ENCODE peak calls at places on chromosomes 1 and 21, in seven cellular contexts. W is uterus, J is tibial nerve, D is heart left ventricle, V is transverse colon, H is H54, Z is GM12891. T is an unnamed sample.
A peak's percentile ranks its signal among the peaks of the same experiment; 100 is the strongest.

GRCh38 chr1:90361026-90361425 is 356.1 kb downstream of the BARHL2 start:
- DNase-seq in W (no peak), J (no peak), D (no peak), V (no peak), H (no peak), Z (no peak), T (no peak)

GRCh38 chr1:226223786-226224244 is 351 bp downstream of the MIXL1 start:
- DNase-seq in W (no peak), J (no peak), D (no peak), V (peak; percentile 60), H (no peak), Z (peak; percentile 59), T (peak; percentile 56)

GRCh38 chr1:185315364-185316108 is 1.5 kb downstream of the IVNS1ABP start:
- DNase-seq in W (no peak), J (no peak), D (no peak), V (peak; percentile 33), H (no peak), Z (no peak), T (no peak)

GRCh38 chr1:198678301-198678836 is 39.5 kb downstream of the PTPRC start:
- DNase-seq in W (no peak), J (no peak), D (no peak), V (no peak), H (no peak), Z (no peak), T (no peak)

GRCh38 chr1:68359045-68359444 is 90.7 kb downstream of the RPE65 start:
- DNase-seq in W (no peak), J (no peak), D (no peak), V (no peak), H (no peak), Z (no peak), T (no peak)

GRCh38 chr1:44707112-44707881 is 23.7 kb downstream of the RNU5D-1 start:
- DNase-seq in W (no peak), J (no peak), D (no peak), V (no peak), H (peak; percentile 82), Z (no peak), T (no peak)

GRCh38 chr21:35345954-35346353 is 296.9 kb upstream of the RUNX1 start:
- DNase-seq in W (no peak), J (no peak), D (no peak), V (no peak), H (no peak), Z (no peak), T (no peak)

GRCh38 chr1:161956097-161956496 is 67.6 kb downstream of the OLFML2B start:
- DNase-seq in W (peak; percentile 30), J (no peak), D (no peak), V (no peak), H (no peak), Z (no peak), T (no peak)

GRCh38 chr1:116167625-116168276 is 56.6 kb downstream of the MAB21L3 start:
- DNase-seq in W (no peak), J (no peak), D (no peak), V (peak; percentile 30), H (no peak), Z (no peak), T (no peak)

GRCh38 chr1:17621691-17622090 is 82.2 kb downstream of the ARHGEF10L start:
- DNase-seq in W (no peak), J (no peak), D (no peak), V (no peak), H (no peak), Z (no peak), T (no peak)

GRCh38 chr21:28790335-28790734 is 202.3 kb downstream of the LTN1 start:
- DNase-seq in W (no peak), J (no peak), D (no peak), V (no peak), H (no peak), Z (no peak), T (no peak)

GRCh38 chr21:26032263-26032662 is 138.3 kb downstream of the APP start:
- DNase-seq in W (no peak), J (no peak), D (no peak), V (no peak), H (no peak), Z (no peak), T (no peak)

GRCh38 chr1:50603274-50604271 is 180.3 kb upstream of the DMRTA2 start:
- DNase-seq in W (no peak), J (no peak), D (no peak), V (no peak), H (peak; percentile 20), Z (no peak), T (no peak)

DNA sequence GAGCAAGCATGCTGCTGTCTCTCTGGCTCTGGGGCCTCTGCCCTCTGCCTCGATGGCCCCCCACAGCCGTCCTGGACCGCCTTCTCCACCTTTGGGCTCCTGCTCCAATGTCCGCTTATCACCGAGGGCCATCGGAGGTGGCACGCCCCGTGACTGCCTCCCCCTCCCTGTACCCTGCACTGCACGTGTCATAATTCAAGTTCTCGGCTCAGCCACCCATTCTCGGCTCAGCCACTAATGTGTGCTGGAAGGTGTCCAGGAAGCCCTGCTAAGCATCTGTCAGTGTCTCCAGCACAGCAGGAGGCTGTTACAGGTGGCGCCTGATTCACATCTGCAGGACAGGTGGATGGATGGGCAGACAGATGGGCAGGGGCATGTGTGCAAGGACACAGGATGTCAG is 45.5 kb downstream of the TP73 start:
- DNase-seq in W (no peak), J (no peak), D (no peak), V (peak; percentile 25), H (no peak), Z (no peak), T (no peak)
- TF ChIP-seq POLR2A in W (no peak), J (no peak), D (no peak), V (no peak), H (no peak), Z (no peak), T (no peak)

GRCh38 chr1:6600410-6601048 is 2.1 kb downstream of the KLHL21 start:
- DNase-seq in W (no peak), J (no peak), D (no peak), V (no peak), H (no peak), Z (no peak), T (no peak)
- TF ChIP-seq POLR2A in W (no peak), J (no peak), D (no peak), V (no peak), H (no peak), Z (no peak), T (no peak)

GRCh38 chr1:9447215-9447960 is 91.9 kb upstream of the SLC25A33 start:
- DNase-seq in W (no peak), J (no peak), D (no peak), V (no peak), H (no peak), Z (no peak), T (no peak)
- TF ChIP-seq POLR2A in W (no peak), J (no peak), D (no peak), V (no peak), H (no peak), Z (no peak), T (no peak)

GRCh38 chr1:145826030-145826429 is 2.0 kb downstream of the POLR3C start:
- DNase-seq in W (no peak), J (no peak), D (no peak), V (no peak), H (no peak), Z (no peak), T (no peak)

GRCh38 chr1:145828368-145829016 is 4.5 kb downstream of the POLR3C start:
- DNase-seq in W (no peak), J (no peak), D (no peak), V (no peak), H (no peak), Z (no peak), T (no peak)

GRCh38 chr1:145824499-145824842 is 471 bp downstream of the POLR3C start:
- DNase-seq in W (no peak), J (no peak), D (no peak), V (no peak), H (no peak), Z (no peak), T (no peak)

GRCh38 chr1:145827966-145828365 is 4.0 kb downstream of the POLR3C start:
- DNase-seq in W (no peak), J (no peak), D (no peak), V (no peak), H (no peak), Z (no peak), T (no peak)

DNA sequence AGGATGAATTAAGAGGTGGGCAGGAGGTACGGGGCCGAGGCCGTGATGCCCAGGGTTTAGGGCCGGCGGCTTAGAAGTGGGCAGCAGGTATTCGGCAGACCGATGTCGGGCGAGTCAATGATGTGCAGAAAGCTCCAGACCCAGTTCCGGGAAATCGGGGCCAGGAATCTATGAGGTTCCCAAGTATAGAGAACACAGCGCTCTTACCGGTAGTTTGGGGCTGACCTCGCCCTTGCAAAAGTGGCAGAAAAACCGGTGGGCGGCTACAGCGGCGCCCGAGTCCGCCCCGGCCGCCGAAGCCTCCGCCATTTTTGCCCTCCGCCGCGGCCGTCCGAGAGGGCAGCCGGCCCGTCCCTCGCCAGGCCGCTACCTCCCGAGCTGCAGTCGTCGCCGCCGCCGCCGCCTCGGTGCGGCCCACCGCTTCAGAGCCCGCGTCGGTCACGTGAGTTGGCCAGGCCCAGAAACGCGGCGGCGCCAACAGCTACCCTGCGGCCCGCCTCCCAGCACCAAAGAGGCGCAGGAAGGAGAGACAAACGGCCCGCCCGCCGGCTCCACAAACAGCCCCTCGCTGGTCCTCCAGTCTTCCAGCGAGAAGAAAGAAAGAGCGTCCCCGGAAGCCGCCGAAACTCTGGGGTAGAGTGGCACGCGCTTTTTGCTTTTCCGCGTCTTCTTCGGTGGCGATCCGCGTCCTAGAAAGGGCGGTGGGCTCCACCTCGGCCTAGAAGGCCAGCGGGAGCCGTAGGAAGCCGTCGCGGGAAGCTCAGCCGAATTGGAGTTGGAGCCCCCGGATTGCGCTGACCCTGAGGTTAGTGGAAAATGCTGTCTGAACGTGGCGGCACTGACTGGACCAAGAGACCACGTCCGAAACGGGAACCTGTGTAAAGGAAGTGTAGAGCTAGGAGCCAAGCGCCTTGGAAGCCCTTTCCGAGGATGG is at the start of the genes POLR3C and RNF115:
- DNase-seq in W (peak; percentile 88), J (peak; percentile 81), D (peak; percentile 94), V (peak; percentile 93), H (peak; percentile 71), Z (peak; percentile 79), T (peak; percentile 86)
- TF ChIP-seq POLR2A in W (peak; percentile 88), J (peak; percentile 84), D (peak; percentile 89), V (peak; percentile 80), H (peak; percentile 83), Z (peak; percentile 81), T (peak; percentile 90)

DNA sequence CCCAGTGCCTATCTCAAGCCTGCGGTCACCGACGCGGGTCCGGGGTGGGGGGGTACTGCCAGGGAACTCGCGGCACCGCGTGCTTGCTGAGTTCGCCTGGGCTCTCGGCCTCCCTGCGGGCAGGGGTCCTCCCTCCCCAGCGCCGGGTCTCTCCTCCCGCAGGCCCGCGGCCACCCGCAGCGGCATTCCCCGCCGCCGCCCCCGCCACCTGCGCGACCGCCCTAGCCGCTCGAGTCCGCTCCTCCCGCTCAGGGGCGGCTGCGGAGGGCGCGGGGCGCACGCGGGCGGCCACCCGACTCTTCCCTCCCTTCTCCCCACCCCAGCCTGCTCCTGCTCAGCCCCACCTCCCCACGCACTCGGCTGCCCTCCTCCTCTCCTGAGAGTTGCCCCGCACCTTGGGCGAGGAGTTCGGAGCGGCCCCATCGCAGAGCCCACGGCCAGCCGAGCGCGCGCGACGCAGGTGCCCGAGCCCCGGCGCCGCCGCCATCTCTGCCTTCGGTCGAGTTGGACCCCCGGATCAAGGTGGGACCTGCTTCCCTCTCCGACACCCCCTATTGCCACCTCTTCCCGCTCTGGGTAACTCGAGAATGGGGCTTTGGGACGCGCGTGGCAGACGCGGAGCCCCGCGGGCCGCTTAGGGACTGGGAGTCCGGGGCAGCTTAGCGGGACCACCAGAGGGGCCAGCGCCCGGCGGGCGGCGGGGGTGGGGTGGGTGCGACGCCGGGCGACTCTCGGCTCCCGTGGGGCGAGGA is 105.0 kb downstream of the LEPR start:
- DNase-seq in W (no peak), J (no peak), D (no peak), V (no peak), H (no peak), Z (peak; percentile 5), T (no peak)
- TF ChIP-seq POLR2A in W (no peak), J (no peak), D (no peak), V (no peak), H (no peak), Z (no peak), T (no peak)